ENCODE peak calls at places on chromosome 7, in seven cellular contexts. One of them, this sample, is unnamed.

GRCh38 chr7:30865821-30866220 is 45.8 kb upstream of the AQP1 start:
- DNase-seq in CD8-positive, alpha-beta T cell: no peak
- DNase-seq in heart left ventricle: no peak
- DNase-seq in cardiac muscle cell: no peak
- DNase-seq in PC-9: no peak
- DNase-seq in breast epithelium: no peak
- DNase-seq in RWPE1: no peak
- DNase-seq in this sample: no peak

GRCh38 chr7:79912213-79912633 is 222.4 kb upstream of the GNAI1 start:
- DNase-seq in cardiac muscle cell: no peak
- DNase-seq in heart left ventricle: no peak
- DNase-seq in PC-9: no peak
- DNase-seq in RWPE1: no peak
- DNase-seq in breast epithelium: no peak
- DNase-seq in CD8-positive, alpha-beta T cell: no peak
- DNase-seq in this sample: no peak

GRCh38 chr7:40211291-40212003 is 76.6 kb downstream of the SUGCT start:
- DNase-seq in breast epithelium: no peak
- DNase-seq in PC-9: peak; percentile 13
- DNase-seq in RWPE1: no peak
- DNase-seq in CD8-positive, alpha-beta T cell: no peak
- DNase-seq in cardiac muscle cell: peak; percentile 71
- DNase-seq in heart left ventricle: no peak
- DNase-seq in this sample: no peak

GRCh38 chr7:70659263-70659662 is 472.7 kb upstream of the GALNT17 start:
- DNase-seq in CD8-positive, alpha-beta T cell: no peak
- DNase-seq in cardiac muscle cell: no peak
- DNase-seq in heart left ventricle: no peak
- DNase-seq in breast epithelium: no peak
- DNase-seq in PC-9: no peak
- DNase-seq in RWPE1: no peak
- DNase-seq in this sample: no peak

GRCh38 chr7:84258628-84259027 is 64.0 kb upstream of the SEMA3A start:
- DNase-seq in breast epithelium: no peak
- DNase-seq in RWPE1: no peak
- DNase-seq in PC-9: no peak
- DNase-seq in CD8-positive, alpha-beta T cell: no peak
- DNase-seq in cardiac muscle cell: peak; percentile 59
- DNase-seq in heart left ventricle: no peak
- DNase-seq in this sample: no peak

GRCh38 chr7:79506481-79506880 is 53.0 kb upstream of the MAGI2 start:
- DNase-seq in PC-9: no peak
- DNase-seq in RWPE1: no peak
- DNase-seq in cardiac muscle cell: peak; percentile 73
- DNase-seq in heart left ventricle: no peak
- DNase-seq in breast epithelium: no peak
- DNase-seq in CD8-positive, alpha-beta T cell: no peak
- DNase-seq in this sample: no peak

GRCh38 chr7:54831644-54832095 is 72.7 kb upstream of the SEC61G start:
- DNase-seq in heart left ventricle: no peak
- DNase-seq in CD8-positive, alpha-beta T cell: no peak
- DNase-seq in cardiac muscle cell: no peak
- DNase-seq in breast epithelium: no peak
- DNase-seq in RWPE1: peak; percentile 83
- DNase-seq in PC-9: peak; percentile 100
- DNase-seq in this sample: no peak

GRCh38 chr7:1943933-1944618 is 274.0 kb downstream of the ELFN1 start:
- DNase-seq in PC-9: no peak
- DNase-seq in RWPE1: no peak
- DNase-seq in heart left ventricle: peak; percentile 16
- DNase-seq in cardiac muscle cell: no peak
- DNase-seq in CD8-positive, alpha-beta T cell: no peak
- DNase-seq in breast epithelium: no peak
- DNase-seq in this sample: peak; percentile 5

GRCh38 chr7:144565586-144565985 is 162.1 kb upstream of the NOBOX start:
- DNase-seq in breast epithelium: no peak
- DNase-seq in CD8-positive, alpha-beta T cell: no peak
- DNase-seq in cardiac muscle cell: no peak
- DNase-seq in RWPE1: no peak
- DNase-seq in heart left ventricle: no peak
- DNase-seq in PC-9: no peak
- DNase-seq in this sample: no peak

GRCh38 chr7:76047305-76047810 is 442 bp downstream of the STYXL1 start:
- DNase-seq in cardiac muscle cell: peak; percentile 14
- DNase-seq in PC-9: no peak
- DNase-seq in heart left ventricle: no peak
- DNase-seq in breast epithelium: no peak
- DNase-seq in RWPE1: peak; percentile 16
- DNase-seq in CD8-positive, alpha-beta T cell: peak; percentile 12
- DNase-seq in this sample: no peak

GRCh38 chr7:80916770-80917681 is 1.8 kb downstream of the SEMA3C start:
- DNase-seq in CD8-positive, alpha-beta T cell: no peak
- DNase-seq in PC-9: peak; percentile 46
- DNase-seq in breast epithelium: no peak
- DNase-seq in heart left ventricle: no peak
- DNase-seq in RWPE1: peak; percentile 70
- DNase-seq in cardiac muscle cell: peak; percentile 64
- DNase-seq in this sample: no peak

GRCh38 chr7:77862691-77863090 is 64.1 kb downstream of the PHTF2 start:
- DNase-seq in PC-9: no peak
- DNase-seq in cardiac muscle cell: no peak
- DNase-seq in breast epithelium: no peak
- DNase-seq in heart left ventricle: no peak
- DNase-seq in RWPE1: no peak
- DNase-seq in CD8-positive, alpha-beta T cell: no peak
- DNase-seq in this sample: no peak

GRCh38 chr7:127885222-127885772 is 145.9 kb downstream of the LRRC4 start:
- DNase-seq in heart left ventricle: no peak
- DNase-seq in breast epithelium: no peak
- DNase-seq in cardiac muscle cell: no peak
- DNase-seq in PC-9: no peak
- DNase-seq in CD8-positive, alpha-beta T cell: no peak
- DNase-seq in RWPE1: no peak
- DNase-seq in this sample: no peak

GRCh38 chr7:127886248-127886647 is 145.0 kb downstream of the LRRC4 start:
- DNase-seq in CD8-positive, alpha-beta T cell: no peak
- DNase-seq in cardiac muscle cell: peak; percentile 60
- DNase-seq in heart left ventricle: no peak
- DNase-seq in breast epithelium: no peak
- DNase-seq in PC-9: no peak
- DNase-seq in RWPE1: no peak
- DNase-seq in this sample: no peak

GRCh38 chr7:127887096-127887495 is 144.1 kb downstream of the LRRC4 start:
- DNase-seq in RWPE1: no peak
- DNase-seq in breast epithelium: no peak
- DNase-seq in PC-9: no peak
- DNase-seq in CD8-positive, alpha-beta T cell: no peak
- DNase-seq in heart left ventricle: no peak
- DNase-seq in cardiac muscle cell: no peak
- DNase-seq in this sample: no peak

GRCh38 chr7:127884066-127884559 is 147.1 kb downstream of the LRRC4 start:
- DNase-seq in PC-9: no peak
- DNase-seq in heart left ventricle: no peak
- DNase-seq in breast epithelium: no peak
- DNase-seq in CD8-positive, alpha-beta T cell: no peak
- DNase-seq in RWPE1: no peak
- DNase-seq in cardiac muscle cell: no peak
- DNase-seq in this sample: peak; percentile 24

DNA sequence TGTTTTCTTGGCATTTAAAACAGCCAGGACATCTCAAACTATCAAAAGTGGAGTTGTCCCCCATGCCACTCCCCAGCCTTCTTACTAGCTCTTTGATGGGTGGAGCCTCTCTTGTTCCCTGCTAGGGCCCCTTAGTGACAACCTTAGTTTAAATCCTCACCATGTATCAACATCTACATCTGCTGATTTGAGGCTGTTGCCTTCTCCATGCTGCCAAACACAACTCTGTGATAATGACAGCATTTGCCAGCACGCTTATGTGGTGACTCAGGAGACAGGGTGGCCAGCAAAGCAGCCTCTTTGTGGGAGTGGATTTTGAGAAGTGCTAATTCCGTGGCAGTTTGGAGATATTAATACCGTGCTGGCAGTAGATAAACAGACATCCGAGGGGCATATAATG is 145.4 kb downstream of the LRRC4 start:
- DNase-seq in heart left ventricle: peak; percentile 43
- DNase-seq in PC-9: no peak
- DNase-seq in CD8-positive, alpha-beta T cell: no peak
- DNase-seq in cardiac muscle cell: peak; percentile 71
- DNase-seq in RWPE1: no peak
- DNase-seq in breast epithelium: no peak
- DNase-seq in this sample: no peak
- H3K27ac ChIP-seq in heart left ventricle: no peak overlapping the region
- H3K27ac ChIP-seq in PC-9: no peak overlapping the region
- H3K27ac ChIP-seq in CD8-positive, alpha-beta T cell: no peak overlapping the region
- H3K27ac ChIP-seq in cardiac muscle cell: peak overlapping the region; percentile 86
- H3K27ac ChIP-seq in RWPE1: no peak overlapping the region
- H3K27ac ChIP-seq in breast epithelium: no peak overlapping the region
- H3K27ac ChIP-seq in this sample: peak overlapping the region; percentile 65

GRCh38 chr7:45111298-45112223 is at the start of gene TBRG4:
- DNase-seq in breast epithelium: peak; percentile 89
- DNase-seq in CD8-positive, alpha-beta T cell: peak; percentile 93
- DNase-seq in cardiac muscle cell: peak; percentile 97
- DNase-seq in heart left ventricle: peak; percentile 96
- DNase-seq in RWPE1: peak; percentile 93
- DNase-seq in PC-9: peak; percentile 92
- DNase-seq in this sample: peak; percentile 96
- TF ChIP-seq CTCF in breast epithelium: peak; percentile 4
- TF ChIP-seq CTCF in CD8-positive, alpha-beta T cell: no peak
- TF ChIP-seq CTCF in cardiac muscle cell: peak; percentile 43
- TF ChIP-seq CTCF in heart left ventricle: peak; percentile 29
- TF ChIP-seq CTCF in RWPE1: no peak
- TF ChIP-seq CTCF in PC-9: peak; percentile 67
- TF ChIP-seq CTCF in this sample: peak; percentile 50

GRCh38 chr7:114658188-114658587 is 243.6 kb downstream of the FOXP2 start:
- DNase-seq in PC-9: no peak
- DNase-seq in breast epithelium: no peak
- DNase-seq in heart left ventricle: no peak
- DNase-seq in CD8-positive, alpha-beta T cell: no peak
- DNase-seq in RWPE1: no peak
- DNase-seq in cardiac muscle cell: no peak
- DNase-seq in this sample: no peak
- H3K27ac ChIP-seq in PC-9: no peak overlapping the region
- H3K27ac ChIP-seq in breast epithelium: no peak overlapping the region
- H3K27ac ChIP-seq in heart left ventricle: no peak overlapping the region
- H3K27ac ChIP-seq in CD8-positive, alpha-beta T cell: no peak overlapping the region
- H3K27ac ChIP-seq in RWPE1: no peak overlapping the region
- H3K27ac ChIP-seq in cardiac muscle cell: peak overlapping the region; percentile 35
- H3K27ac ChIP-seq in this sample: no peak overlapping the region

DNA sequence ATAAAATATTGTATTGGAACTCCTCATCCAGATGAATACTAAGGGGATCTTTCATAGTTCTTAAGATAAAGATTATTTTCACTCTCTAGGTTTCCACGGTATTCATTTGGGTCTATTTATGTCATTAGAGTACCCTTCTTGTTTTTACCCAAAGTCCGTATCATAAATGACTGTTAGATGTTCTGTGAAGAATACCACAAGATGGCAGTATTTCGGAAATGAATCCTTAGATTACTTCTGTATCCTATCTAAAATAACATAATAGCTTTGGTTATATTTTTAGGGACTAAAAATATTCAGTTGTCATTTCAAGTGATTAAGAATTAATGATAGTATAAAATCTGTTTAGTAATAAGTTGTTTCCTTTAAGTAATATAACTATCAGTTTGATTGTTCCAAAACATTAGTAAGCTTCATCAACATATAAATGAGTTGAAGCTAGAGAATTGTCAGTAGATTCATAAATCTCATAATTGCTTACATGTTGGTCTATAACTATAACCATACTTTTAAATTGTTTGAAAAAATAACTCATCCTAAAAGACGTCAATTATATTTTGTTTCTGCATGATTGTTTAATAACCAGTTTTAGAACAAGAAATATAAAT is 337.5 kb upstream of the KCND2 start:
- DNase-seq in heart left ventricle: no peak
- DNase-seq in RWPE1: peak; percentile 4
- DNase-seq in PC-9: no peak
- DNase-seq in CD8-positive, alpha-beta T cell: no peak
- DNase-seq in cardiac muscle cell: peak; percentile 76
- DNase-seq in breast epithelium: no peak
- DNase-seq in this sample: no peak
- TF ChIP-seq CTCF in heart left ventricle: peak; percentile 25
- TF ChIP-seq CTCF in RWPE1: peak; percentile 69
- TF ChIP-seq CTCF in PC-9: peak; percentile 70
- TF ChIP-seq CTCF in CD8-positive, alpha-beta T cell: no peak
- TF ChIP-seq CTCF in cardiac muscle cell: peak; percentile 51
- TF ChIP-seq CTCF in breast epithelium: peak; percentile 40
- TF ChIP-seq CTCF in this sample: peak; percentile 57

This sample was measured in left ventricle myocardium inferior.